ENCODE peak calls at places on chromosomes 1 and 21, in four cellular contexts. One of them, this sample, is unnamed.

GRCh38 chr1:39679821-39680220 is 7.9 kb upstream of the NT5C1A start:
- DNase-seq in left cardiac atrium: no peak
- DNase-seq in NCI-H748 treated with DMSO at 0.1 percent for 48 hours: no peak
- DNase-seq in progenitor cell of endocrine pancreas: no peak
- DNase-seq in this sample: no peak

GRCh38 chr1:24437631-24438396 is 22.2 kb downstream of the NIPAL3 start:
- DNase-seq in progenitor cell of endocrine pancreas: no peak
- DNase-seq in NCI-H748 treated with DMSO at 0.1 percent for 48 hours: no peak
- DNase-seq in left cardiac atrium: no peak
- DNase-seq in this sample: no peak

GRCh38 chr1:30187413-30188023 is 535.9 kb downstream of the MATN1 start:
- DNase-seq in NCI-H748 treated with DMSO at 0.1 percent for 48 hours: no peak
- DNase-seq in progenitor cell of endocrine pancreas: no peak
- DNase-seq in left cardiac atrium: no peak
- DNase-seq in this sample: no peak

GRCh38 chr1:154145986-154146385 is 8.9 kb downstream of the NUP210L start:
- DNase-seq in NCI-H748 treated with DMSO at 0.1 percent for 48 hours: no peak
- DNase-seq in left cardiac atrium: no peak
- DNase-seq in progenitor cell of endocrine pancreas: no peak
- DNase-seq in this sample: no peak

GRCh38 chr1:205438213-205439158 is 16.6 kb upstream of the LEMD1 start:
- DNase-seq in NCI-H748 treated with DMSO at 0.1 percent for 48 hours: no peak
- DNase-seq in left cardiac atrium: peak
- DNase-seq in progenitor cell of endocrine pancreas: no peak
- DNase-seq in this sample: no peak

GRCh38 chr1:22611530-22611947 is 24.9 kb upstream of the C1QA start:
- DNase-seq in NCI-H748 treated with DMSO at 0.1 percent for 48 hours: no peak
- DNase-seq in progenitor cell of endocrine pancreas: peak
- DNase-seq in left cardiac atrium: peak
- DNase-seq in this sample: no peak

GRCh38 chr1:185916866-185917265 is 182.7 kb downstream of the HMCN1 start:
- DNase-seq in progenitor cell of endocrine pancreas: no peak
- DNase-seq in left cardiac atrium: no peak
- DNase-seq in NCI-H748 treated with DMSO at 0.1 percent for 48 hours: no peak
- DNase-seq in this sample: no peak

GRCh38 chr1:32761253-32761877 is 55.8 kb downstream of the YARS1 start:
- DNase-seq in NCI-H748 treated with DMSO at 0.1 percent for 48 hours: no peak
- DNase-seq in progenitor cell of endocrine pancreas: no peak
- DNase-seq in left cardiac atrium: peak
- DNase-seq in this sample: no peak

GRCh38 chr1:86552376-86552775 is 5.5 kb downstream of the CLCA4 start:
- DNase-seq in NCI-H748 treated with DMSO at 0.1 percent for 48 hours: no peak
- DNase-seq in progenitor cell of endocrine pancreas: no peak
- DNase-seq in left cardiac atrium: no peak
- DNase-seq in this sample: no peak

GRCh38 chr21:42513151-42513984 is at the start of gene SLC37A1:
- DNase-seq in progenitor cell of endocrine pancreas: peak
- DNase-seq in left cardiac atrium: peak
- DNase-seq in NCI-H748 treated with DMSO at 0.1 percent for 48 hours: no peak
- DNase-seq in this sample: no peak

GRCh38 chr1:119068427-119068826 is 72.0 kb downstream of the WARS2 start:
- DNase-seq in progenitor cell of endocrine pancreas: no peak
- DNase-seq in left cardiac atrium: no peak
- DNase-seq in NCI-H748 treated with DMSO at 0.1 percent for 48 hours: no peak
- DNase-seq in this sample: no peak

GRCh38 chr1:83500987-83501591 is 497.8 kb downstream of the TTLL7 start:
- DNase-seq in left cardiac atrium: no peak
- DNase-seq in progenitor cell of endocrine pancreas: no peak
- DNase-seq in NCI-H748 treated with DMSO at 0.1 percent for 48 hours: no peak
- DNase-seq in this sample: no peak

GRCh38 chr1:198054510-198054909 is 102.3 kb upstream of the NEK7 start:
- DNase-seq in left cardiac atrium: no peak
- DNase-seq in progenitor cell of endocrine pancreas: no peak
- DNase-seq in NCI-H748 treated with DMSO at 0.1 percent for 48 hours: no peak
- DNase-seq in this sample: no peak

GRCh38 chr1:30417001-30417700 is 306.2 kb downstream of the MATN1 start:
- DNase-seq in left cardiac atrium: no peak
- DNase-seq in NCI-H748 treated with DMSO at 0.1 percent for 48 hours: no peak
- DNase-seq in progenitor cell of endocrine pancreas: no peak
- DNase-seq in this sample: no peak

GRCh38 chr1:10033359-10033845 is 644 bp downstream of the UBE4B start:
- DNase-seq in NCI-H748 treated with DMSO at 0.1 percent for 48 hours: no peak
- DNase-seq in left cardiac atrium: no peak
- DNase-seq in progenitor cell of endocrine pancreas: peak
- DNase-seq in this sample: no peak

GRCh38 chr1:23193391-23194118 is 23.7 kb downstream of the HTR1D start:
- DNase-seq in progenitor cell of endocrine pancreas: no peak
- DNase-seq in left cardiac atrium: no peak
- DNase-seq in NCI-H748 treated with DMSO at 0.1 percent for 48 hours: no peak
- DNase-seq in this sample: no peak

GRCh38 chr1:10451286-10451685 is 1.5 kb downstream of the CORT start:
- DNase-seq in NCI-H748 treated with DMSO at 0.1 percent for 48 hours: no peak
- DNase-seq in progenitor cell of endocrine pancreas: no peak
- DNase-seq in left cardiac atrium: no peak
- DNase-seq in this sample: no peak

GRCh38 chr1:84827566-84827965 is 65.4 kb downstream of the LPAR3 start:
- DNase-seq in NCI-H748 treated with DMSO at 0.1 percent for 48 hours: no peak
- DNase-seq in progenitor cell of endocrine pancreas: no peak
- DNase-seq in left cardiac atrium: no peak
- DNase-seq in this sample: no peak

GRCh38 chr1:81187636-81188035 is 613.1 kb upstream of the ADGRL2 start:
- DNase-seq in NCI-H748 treated with DMSO at 0.1 percent for 48 hours: no peak
- DNase-seq in left cardiac atrium: no peak
- DNase-seq in progenitor cell of endocrine pancreas: no peak
- DNase-seq in this sample: no peak

GRCh38 chr1:213464786-213465460 is 413.9 kb downstream of the RPS6KC1 start:
- DNase-seq in progenitor cell of endocrine pancreas: no peak
- DNase-seq in left cardiac atrium: no peak
- DNase-seq in NCI-H748 treated with DMSO at 0.1 percent for 48 hours: no peak
- DNase-seq in this sample: no peak

GRCh38 chr1:62022348-62022747 is 172.3 kb upstream of the L1TD1 start:
- DNase-seq in NCI-H748 treated with DMSO at 0.1 percent for 48 hours: no peak
- DNase-seq in progenitor cell of endocrine pancreas: no peak
- DNase-seq in left cardiac atrium: no peak
- DNase-seq in this sample: no peak

GRCh38 chr1:183248989-183249691 is 63.1 kb downstream of the LAMC2 start:
- DNase-seq in left cardiac atrium: no peak
- DNase-seq in progenitor cell of endocrine pancreas: no peak
- DNase-seq in NCI-H748 treated with DMSO at 0.1 percent for 48 hours: no peak
- DNase-seq in this sample: no peak

GRCh38 chr1:91736999-91737615 is 148.8 kb downstream of the TGFBR3 start:
- DNase-seq in left cardiac atrium: no peak
- DNase-seq in progenitor cell of endocrine pancreas: peak
- DNase-seq in NCI-H748 treated with DMSO at 0.1 percent for 48 hours: no peak
- DNase-seq in this sample: no peak

GRCh38 chr1:3215198-3216045 is 146.4 kb downstream of the PRDM16 start:
- DNase-seq in progenitor cell of endocrine pancreas: no peak
- DNase-seq in NCI-H748 treated with DMSO at 0.1 percent for 48 hours: no peak
- DNase-seq in left cardiac atrium: no peak
- DNase-seq in this sample: no peak

GRCh38 chr1:11766429-11766776 is 4.4 kb downstream of the C1orf167 start:
- DNase-seq in progenitor cell of endocrine pancreas: no peak
- DNase-seq in NCI-H748 treated with DMSO at 0.1 percent for 48 hours: no peak
- DNase-seq in left cardiac atrium: peak
- DNase-seq in this sample: no peak

GRCh38 chr1:228978486-228979324 is 243.4 kb downstream of the RHOU start:
- DNase-seq in NCI-H748 treated with DMSO at 0.1 percent for 48 hours: no peak
- DNase-seq in left cardiac atrium: peak
- DNase-seq in progenitor cell of endocrine pancreas: no peak
- DNase-seq in this sample: no peak

GRCh38 chr21:41660748-41661147 is 106.1 kb downstream of the RIPK4 start:
- DNase-seq in progenitor cell of endocrine pancreas: no peak
- DNase-seq in left cardiac atrium: no peak
- DNase-seq in NCI-H748 treated with DMSO at 0.1 percent for 48 hours: no peak
- DNase-seq in this sample: no peak

GRCh38 chr1:156663178-156663577 is 14.0 kb downstream of the NES start:
- DNase-seq in left cardiac atrium: peak
- DNase-seq in progenitor cell of endocrine pancreas: no peak
- DNase-seq in NCI-H748 treated with DMSO at 0.1 percent for 48 hours: no peak
- DNase-seq in this sample: no peak

GRCh38 chr1:208272311-208272710 is 28.1 kb upstream of the PLXNA2 start:
- DNase-seq in progenitor cell of endocrine pancreas: no peak
- DNase-seq in left cardiac atrium: no peak
- DNase-seq in NCI-H748 treated with DMSO at 0.1 percent for 48 hours: no peak
- DNase-seq in this sample: no peak

GRCh38 chr1:246897302-246897701 is 34.4 kb downstream of the AHCTF1 start:
- DNase-seq in progenitor cell of endocrine pancreas: no peak
- DNase-seq in NCI-H748 treated with DMSO at 0.1 percent for 48 hours: no peak
- DNase-seq in left cardiac atrium: no peak
- DNase-seq in this sample: no peak

This sample was measured in D721Med.